ENCODE peak calls at places on chromosome 7, in ten cellular contexts. D is progenitor cell of endocrine pancreas, U is NCI-H1417, C is nucleus accumbens, S is T-helper 1 cell, B is A172, F is GM04504, P is AG04449, T is AG04450, A is mesothelial cell of epicardium. I is an unnamed sample.

GRCh38 chr7:99825451-99825850 is 2.4 kb upstream of the CYP3A43 start:
- DNase-seq in D (no peak), U (no peak), C (no peak), S (no peak), B (no peak), F (no peak), P (no peak), T (no peak), A (no peak), I (no peak)

GRCh38 chr7:977326-978048 is 2.1 kb upstream of the COX19 start:
- DNase-seq in D (peak), U (peak), C (peak), S (no peak), B (no peak), F (no peak), P (no peak), T (no peak), A (no peak), I (no peak)

GRCh38 chr7:84900215-84900614 is 286.6 kb downstream of the SEMA3D start:
- DNase-seq in D (no peak), U (no peak), C (no peak), S (no peak), B (no peak), F (no peak), P (no peak), T (no peak), A (no peak), I (no peak)

GRCh38 chr7:130886438-130887135 is 152.6 kb upstream of the KLF14 start:
- DNase-seq in D (no peak), U (no peak), C (no peak), S (no peak), B (no peak), F (no peak), P (no peak), T (no peak), A (no peak), I (no peak)

GRCh38 chr7:98521089-98521692 is 95.9 kb upstream of the NPTX2 start:
- DNase-seq in D (no peak), U (no peak), C (no peak), S (no peak), B (no peak), F (no peak), P (no peak), T (no peak), A (no peak), I (no peak)

GRCh38 chr7:30914611-30915601 is 3.3 kb downstream of the AQP1 start:
- DNase-seq in D (no peak), U (no peak), C (no peak), S (no peak), B (peak), F (peak), P (no peak), T (no peak), A (no peak), I (no peak)

GRCh38 chr7:140005754-140006503 is 56.8 kb downstream of the PARP12 start:
- DNase-seq in D (no peak), U (no peak), C (peak), S (no peak), B (peak), F (no peak), P (no peak), T (no peak), A (no peak), I (no peak)

GRCh38 chr7:26306770-26307169 is 15.1 kb downstream of the SNX10 start:
- DNase-seq in D (no peak), U (no peak), C (no peak), S (no peak), B (no peak), F (no peak), P (no peak), T (no peak), A (no peak), I (no peak)

GRCh38 chr7:101538596-101539459 is 90.3 kb downstream of the MYL10 start:
- DNase-seq in D (peak), U (no peak), C (peak), S (peak), B (peak), F (no peak), P (no peak), T (no peak), A (peak), I (peak)

GRCh38 chr7:147861058-147861716 is 729.4 kb upstream of the C7orf33 start:
- DNase-seq in D (no peak), U (no peak), C (no peak), S (no peak), B (no peak), F (peak), P (peak), T (no peak), A (no peak), I (no peak)

GRCh38 chr7:120064565-120064964 is 208.4 kb upstream of the KCND2 start:
- DNase-seq in D (no peak), U (no peak), C (no peak), S (no peak), B (no peak), F (no peak), P (peak), T (peak), A (no peak), I (no peak)

GRCh38 chr7:16264036-16264435 is 157.3 kb downstream of the CRPPA start:
- DNase-seq in D (no peak), U (no peak), C (no peak), S (no peak), B (no peak), F (no peak), P (no peak), T (no peak), A (no peak), I (no peak)

GRCh38 chr7:132528695-132529094 is 47.6 kb downstream of the PLXNA4 start:
- DNase-seq in D (no peak), U (no peak), C (no peak), S (no peak), B (no peak), F (no peak), P (no peak), T (no peak), A (no peak), I (no peak)

GRCh38 chr7:132309102-132309805 is 267.0 kb downstream of the PLXNA4 start:
- DNase-seq in D (no peak), U (no peak), C (no peak), S (no peak), B (no peak), F (no peak), P (no peak), T (no peak), A (no peak), I (no peak)

GRCh38 chr7:115297651-115298050 is 375.8 kb downstream of the MDFIC start:
- DNase-seq in D (no peak), U (no peak), C (no peak), S (no peak), B (peak), F (peak), P (peak), T (no peak), A (no peak), I (no peak)

GRCh38 chr7:90396420-90396819 is 6.8 kb upstream of the CLDN12 start:
- DNase-seq in D (no peak), U (no peak), C (no peak), S (no peak), B (no peak), F (no peak), P (no peak), T (no peak), A (no peak), I (no peak)

GRCh38 chr7:155206286-155207020 is 91.2 kb upstream of the INSIG1 start:
- DNase-seq in D (no peak), U (no peak), C (peak), S (peak), B (peak), F (peak), P (peak), T (peak), A (no peak), I (no peak)

GRCh38 chr7:13032524-13032923 is 345.1 kb downstream of the ARL4A start:
- DNase-seq in D (no peak), U (peak), C (no peak), S (no peak), B (no peak), F (no peak), P (no peak), T (no peak), A (no peak), I (no peak)

GRCh38 chr7:73436031-73436929 is 2.7 kb downstream of the FZD9 start:
- DNase-seq in D (no peak), U (peak), C (no peak), S (no peak), B (peak), F (no peak), P (no peak), T (no peak), A (no peak), I (peak)

GRCh38 chr7:99143853-99144672 is at the start of gene SMURF1:
- DNase-seq in D (peak), U (peak), C (peak), S (peak), B (peak), F (peak), P (no peak), T (no peak), A (peak), I (peak)

GRCh38 chr7:30424536-30424935 is 54.0 kb downstream of the NOD1 start:
- DNase-seq in D (no peak), U (no peak), C (no peak), S (no peak), B (no peak), F (no peak), P (no peak), T (no peak), A (no peak), I (no peak)

I was measured in COR-L47.